ENCODE peak calls at places on chromosomes 11 and 22, in seven cellular contexts. K is IMR-90, D is right lobe of liver, S is heart left ventricle, O is H1, A is spleen, J is esophagus muscularis mucosa. V is an unnamed sample.

GRCh38 chr11:2548596-2548995 is 103.8 kb downstream of the KCNQ1 start:
- DNase-seq in K (no peak), D (peak; percentile 29), S (no peak), O (no peak), A (peak; percentile 41), J (no peak), V (no peak)

GRCh38 chr11:11415786-11416390 is 62.8 kb upstream of the CSNK2A3 start:
- DNase-seq in K (no peak), D (no peak), S (no peak), O (no peak), A (no peak), J (no peak), V (no peak)

GRCh38 chr11:67264886-67265632 is 1.2 kb upstream of the GRK2 start:
- DNase-seq in K (no peak), D (peak; percentile 53), S (no peak), O (no peak), A (no peak), J (no peak), V (no peak)

GRCh38 chr22:25510926-25511325 is 53.5 kb upstream of the GRK3 start:
- DNase-seq in K (no peak), D (no peak), S (no peak), O (no peak), A (no peak), J (no peak), V (no peak)

GRCh38 chr11:36618025-36618700 is 20.1 kb upstream of the RAG2 start:
- DNase-seq in K (no peak), D (no peak), S (no peak), O (no peak), A (no peak), J (no peak), V (no peak)

GRCh38 chr11:133115099-133115498 is 417.2 kb downstream of the OPCML start:
- DNase-seq in K (no peak), D (no peak), S (peak; percentile 25), O (no peak), A (no peak), J (peak; percentile 86), V (no peak)

GRCh38 chr11:32893947-32894827 is 1.6 kb downstream of the QSER1 start:
- DNase-seq in K (peak; percentile 82), D (no peak), S (no peak), O (no peak), A (no peak), J (no peak), V (peak; percentile 38)

GRCh38 chr11:47127213-47127612 is 49.5 kb downstream of the ARFGAP2 start:
- DNase-seq in K (no peak), D (no peak), S (no peak), O (no peak), A (no peak), J (no peak), V (no peak)

GRCh38 chr11:82403640-82404305 is 329.9 kb downstream of the FAM181B start:
- DNase-seq in K (no peak), D (no peak), S (no peak), O (no peak), A (no peak), J (no peak), V (no peak)

GRCh38 chr11:120334894-120335462 is 1.2 kb upstream of the ARHGEF12 start:
- DNase-seq in K (peak; percentile 94), D (no peak), S (peak; percentile 73), O (peak; percentile 67), A (no peak), J (no peak), V (peak; percentile 84)
- TF ChIP-seq POLR2A in K (no peak), D (peak; percentile 50), S (no peak), O (no peak), A (no peak), J (no peak), V (no peak)

DNA sequence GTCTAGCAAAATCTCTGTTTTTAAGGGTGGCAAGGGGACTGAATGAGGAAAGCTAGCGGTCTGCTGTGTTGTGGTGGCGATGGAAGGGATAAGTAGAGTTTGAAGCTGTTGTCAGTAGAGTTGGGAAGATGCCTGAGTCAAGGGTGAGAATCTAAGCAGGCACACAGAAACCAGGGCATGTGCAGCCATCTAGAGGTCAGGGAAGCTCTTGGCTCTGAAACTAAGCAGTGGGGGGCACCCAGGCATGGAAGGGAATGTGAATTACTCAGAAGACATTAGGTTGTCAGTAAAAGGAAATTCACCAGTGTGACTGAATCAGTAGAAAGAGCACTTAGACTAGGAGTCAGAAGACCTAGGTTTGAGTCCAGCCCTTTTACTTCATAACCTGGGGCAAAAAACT is 15.4 kb downstream of the BMAL1 start:
- DNase-seq in K (no peak), D (no peak), S (no peak), O (no peak), A (no peak), J (no peak), V (no peak)
- TF ChIP-seq CTCF in K (no peak), D (no peak), S (no peak), O (peak; percentile 29), A (no peak), J (no peak), V (no peak)

DNA sequence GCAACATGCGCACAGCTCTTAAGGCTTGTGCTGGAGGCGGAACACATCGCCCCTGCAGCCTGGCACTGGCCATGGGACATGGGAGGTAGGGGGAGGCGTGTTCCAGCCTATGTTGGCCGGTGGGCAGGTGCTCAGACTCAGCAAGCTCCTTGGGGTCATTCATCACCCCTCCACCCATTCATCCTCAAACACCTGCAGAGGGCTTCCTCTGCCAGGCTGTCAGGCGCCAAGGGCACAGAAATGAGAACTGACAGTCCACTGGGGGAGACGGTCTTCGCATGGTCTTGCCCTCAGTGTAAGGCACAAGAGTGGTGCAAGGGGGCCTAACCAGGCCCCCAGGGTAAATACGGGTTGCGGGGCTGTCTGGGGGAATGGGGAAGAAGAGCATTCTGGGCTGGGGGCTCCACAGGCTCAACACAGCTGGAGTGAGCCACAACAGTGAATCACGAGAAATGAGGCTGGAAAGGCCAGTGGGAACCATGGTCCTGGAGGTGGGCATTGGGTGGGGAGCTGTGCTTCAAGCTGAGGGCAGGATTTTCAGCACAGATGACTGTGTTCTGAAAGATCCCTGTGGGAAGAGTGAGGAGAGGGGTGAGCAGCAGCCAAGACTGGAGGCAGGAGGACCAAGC is 55.4 kb downstream of the ARFGAP3 start:
- DNase-seq in K (no peak), D (no peak), S (no peak), O (no peak), A (no peak), J (no peak), V (peak; percentile 6)
- TF ChIP-seq POLR2A in K (no peak), D (no peak), S (no peak), O (no peak), A (no peak), J (no peak), V (no peak)

GRCh38 chr11:134391170-134391569 is 20.9 kb downstream of the B3GAT1 start:
- DNase-seq in K (no peak), D (no peak), S (no peak), O (no peak), A (no peak), J (no peak), V (no peak)
- TF ChIP-seq CTCF in K (no peak), D (no peak), S (no peak), O (peak; percentile 18), A (no peak), J (no peak), V (no peak)

DNA sequence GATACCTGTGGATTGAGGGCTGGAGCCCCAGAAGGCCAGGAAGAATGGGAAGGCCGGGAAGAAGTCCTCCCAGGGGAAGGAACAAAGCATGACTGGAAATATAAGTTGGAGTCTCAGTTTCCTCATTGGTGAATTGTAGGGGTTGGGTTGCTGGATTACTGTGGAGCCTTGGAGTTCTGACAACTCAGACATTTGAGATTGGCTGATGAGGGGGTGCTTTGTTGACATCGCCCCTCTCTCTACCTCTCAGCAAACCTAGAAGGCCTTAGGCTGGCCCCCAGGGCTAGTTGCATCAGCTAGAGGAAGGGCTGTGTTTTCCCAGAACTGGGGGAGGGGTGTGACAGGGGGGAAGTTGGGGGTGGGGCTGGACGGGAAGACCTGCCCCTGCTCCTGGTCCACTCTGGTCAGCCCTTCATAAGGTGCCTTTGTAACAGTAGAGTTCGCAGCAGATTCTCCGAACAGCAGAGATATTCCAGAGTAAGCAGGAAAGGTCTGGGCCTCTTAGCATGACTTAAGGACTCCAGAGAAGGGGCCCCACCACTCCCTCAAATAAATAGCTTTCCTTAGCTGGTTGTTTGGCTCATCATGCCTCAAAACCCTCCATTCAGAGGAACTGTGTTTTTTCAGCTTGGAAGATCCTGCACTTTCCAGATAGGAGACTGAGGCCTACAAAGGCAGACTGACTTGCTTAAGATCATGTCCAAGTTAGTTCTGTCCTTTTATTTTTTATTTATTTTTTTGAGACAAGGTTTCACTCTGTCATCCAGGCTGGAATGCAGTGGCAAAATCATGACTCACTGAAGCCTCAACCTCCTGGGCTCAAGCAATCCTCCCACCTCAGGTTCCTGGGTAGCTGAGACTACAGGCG is 12.5 kb upstream of the THRSP start:
- DNase-seq in K (peak; percentile 80), D (no peak), S (no peak), O (no peak), A (no peak), J (no peak), V (no peak)
- TF ChIP-seq POLR2A in K (no peak), D (no peak), S (no peak), O (peak; percentile 46), A (no peak), J (no peak), V (no peak)

GRCh38 chr11:75526192-75526541 is 426 bp upstream of the GDPD5 start:
- DNase-seq in K (no peak), D (no peak), S (no peak), O (no peak), A (no peak), J (no peak), V (no peak)
- TF ChIP-seq CTCF in K (no peak), D (no peak), S (no peak), O (no peak), A (no peak), J (no peak), V (no peak)

DNA sequence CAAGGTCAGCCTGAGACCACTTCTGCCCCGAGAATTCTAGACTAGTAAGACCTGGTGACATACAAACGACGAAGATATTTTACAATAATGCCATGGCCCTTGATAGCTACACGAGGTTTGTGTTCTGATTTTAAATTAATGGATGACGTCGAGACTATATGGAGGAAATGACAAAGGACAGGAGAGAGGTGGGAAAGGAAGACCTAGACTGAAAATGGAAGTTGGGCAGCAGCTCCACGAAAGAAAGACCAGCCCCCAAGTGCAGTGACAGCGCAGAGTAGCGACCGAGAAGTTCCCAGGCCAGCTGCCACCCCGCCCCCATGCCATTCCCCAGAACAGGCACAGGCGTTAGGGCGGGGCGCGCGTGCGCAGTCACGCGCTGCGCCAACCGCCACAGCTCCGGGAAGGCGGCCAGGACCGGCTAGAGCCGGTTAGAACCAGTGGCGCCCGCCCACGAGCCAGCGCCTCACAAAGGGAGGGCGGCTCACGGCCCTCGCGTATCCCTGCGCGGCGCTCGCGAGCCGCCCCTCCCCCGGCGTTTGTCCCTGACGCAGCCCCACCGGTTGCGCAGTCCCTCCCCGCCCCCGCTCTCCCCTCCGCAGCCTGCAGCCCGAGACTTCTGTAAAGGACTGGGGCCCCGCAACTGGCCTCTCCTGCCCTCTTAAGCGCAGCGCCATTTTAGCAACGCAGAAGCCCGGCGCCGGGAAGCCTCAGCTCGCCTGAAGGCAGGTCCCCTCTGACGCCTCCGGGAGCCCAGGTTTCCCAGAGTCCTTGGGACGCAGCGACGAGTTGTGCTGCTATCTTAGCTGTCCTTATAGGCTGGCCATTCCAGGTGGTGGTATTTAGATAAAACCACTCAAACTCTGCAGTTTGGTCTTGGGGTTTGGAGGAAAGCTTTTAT is 1.5 kb upstream of the MALAT1 start:
- DNase-seq in K (peak; percentile 97), D (peak; percentile 99), S (peak; percentile 99), O (peak; percentile 97), A (peak; percentile 100), J (peak; percentile 99), V (peak; percentile 98)
- TF ChIP-seq POLR2A in K (no peak), D (peak; percentile 85), S (peak; percentile 48), O (peak; percentile 91), A (peak; percentile 52), J (peak; percentile 73), V (peak; percentile 67)

GRCh38 chr11:131038597-131038996 is 122.3 kb upstream of the SNX19 start:
- DNase-seq in K (no peak), D (no peak), S (no peak), O (no peak), A (no peak), J (peak; percentile 60), V (no peak)
- TF ChIP-seq CTCF in K (peak; percentile 25), D (peak; percentile 18), S (peak; percentile 21), O (peak; percentile 59), A (no peak), J (no peak), V (no peak)